ENCODE peak calls at places on chromosome 4, in four cellular contexts. D, L, R and K are unnamed samples.

GRCh38 chr4:10077101-10077491 is 39.5 kb downstream of the WDR1 start:
- DNase-seq in D (no peak), L (no peak), R (peak; percentile 10), K (no peak)

GRCh38 chr4:29277381-29277780 is 1442.8 kb upstream of the PCDH7 start:
- DNase-seq in D (no peak), L (no peak), R (no peak), K (no peak)

GRCh38 chr4:4941741-4942140 is 77.5 kb downstream of the CYTL1 start:
- DNase-seq in R (no peak), D (no peak), L (no peak), K (no peak)

GRCh38 chr4:44629280-44629866 is 22.1 kb downstream of the YIPF7 start:
- DNase-seq in D (peak; percentile 12), R (peak; percentile 45), L (peak; percentile 15), K (peak; percentile 41)

GRCh38 chr4:54550415-54551171 is 107.2 kb upstream of the KIT start:
- DNase-seq in D (no peak), L (no peak), R (no peak), K (no peak)

GRCh38 chr4:79364048-79364447 is 38.2 kb upstream of the NAA11 start:
- DNase-seq in D (no peak), R (no peak), L (no peak), K (no peak)

GRCh38 chr4:158783775-158784174 is 14.9 kb downstream of the FNIP2 start:
- DNase-seq in L (no peak), R (no peak), D (no peak), K (no peak)

GRCh38 chr4:1603413-1604135 is 80.5 kb downstream of the FAM53A start:
- DNase-seq in R (no peak), L (no peak), D (no peak), K (no peak)

GRCh38 chr4:38310446-38311043 is 350.3 kb downstream of the PTTG2 start:
- DNase-seq in R (no peak), L (no peak), D (peak; percentile 97), K (no peak)

GRCh38 chr4:109046549-109047171 is 255.8 kb downstream of the COL25A1 start:
- DNase-seq in L (no peak), D (no peak), R (no peak), K (peak; percentile 0)

GRCh38 chr4:105996845-105997244 is 101.6 kb downstream of the NPNT start:
- DNase-seq in R (peak; percentile 53), D (no peak), L (no peak), K (no peak)

GRCh38 chr4:11130195-11130975 is 298.3 kb downstream of the HS3ST1 start:
- DNase-seq in R (no peak), D (no peak), L (no peak), K (no peak)

GRCh38 chr4:74665346-74665745 is 129.0 kb downstream of the BTC start:
- DNase-seq in L (no peak), D (no peak), R (no peak), K (no peak)

GRCh38 chr4:76866641-76867040 is 31.3 kb downstream of the SOWAHB start:
- DNase-seq in D (no peak), R (no peak), L (no peak), K (no peak)

GRCh38 chr4:186204103-186204559 is 12.8 kb downstream of the CYP4V2 start:
- DNase-seq in R (peak; percentile 42), D (no peak), L (no peak), K (no peak)

GRCh38 chr4:159071178-159071968 is 31.5 kb upstream of the RAPGEF2 start:
- DNase-seq in L (no peak), D (no peak), R (no peak), K (peak; percentile 74)

GRCh38 chr4:156103306-156103705 is 149.6 kb upstream of the CTSO start:
- DNase-seq in D (no peak), L (no peak), R (no peak), K (no peak)

GRCh38 chr4:168384437-168385141 is 66.0 kb upstream of the DDX60 start:
- DNase-seq in L (no peak), R (no peak), D (no peak), K (no peak)

GRCh38 chr4:2078584-2078983 is 19.5 kb downstream of the NAT8L start:
- DNase-seq in L (no peak), D (no peak), R (no peak), K (no peak)

GRCh38 chr4:182144621-182145359 is 98.4 kb upstream of the TENM3 start:
- DNase-seq in D (no peak), R (no peak), L (no peak), K (no peak)

GRCh38 chr4:75025432-75025831 is 92.5 kb downstream of the PARM1 start:
- DNase-seq in L (no peak), R (no peak), D (no peak), K (no peak)

GRCh38 chr4:126850286-126850685 is 782.5 kb upstream of the INTU start:
- DNase-seq in D (no peak), L (peak; percentile 38), R (peak; percentile 68), K (no peak)

GRCh38 chr4:98838977-98839618 is 89.8 kb downstream of the EIF4E start:
- DNase-seq in L (no peak), R (peak; percentile 24), D (no peak), K (no peak)

GRCh38 chr4:43223820-43224219 is 331.3 kb downstream of the GRXCR1 start:
- DNase-seq in D (no peak), R (no peak), L (no peak), K (no peak)

GRCh38 chr4:1305781-1306455 is 16.2 kb downstream of the MAEA start:
- DNase-seq in L (no peak), R (no peak), D (no peak), K (no peak)

GRCh38 chr4:153084939-153085630 is 119.2 kb upstream of the TRIM2 start:
- DNase-seq in R (peak; percentile 79), D (peak; percentile 37), L (peak; percentile 43), K (no peak)
- TF ChIP-seq CHD4 in R (no peak), D (no peak), L (no peak), K (no peak)

DNA sequence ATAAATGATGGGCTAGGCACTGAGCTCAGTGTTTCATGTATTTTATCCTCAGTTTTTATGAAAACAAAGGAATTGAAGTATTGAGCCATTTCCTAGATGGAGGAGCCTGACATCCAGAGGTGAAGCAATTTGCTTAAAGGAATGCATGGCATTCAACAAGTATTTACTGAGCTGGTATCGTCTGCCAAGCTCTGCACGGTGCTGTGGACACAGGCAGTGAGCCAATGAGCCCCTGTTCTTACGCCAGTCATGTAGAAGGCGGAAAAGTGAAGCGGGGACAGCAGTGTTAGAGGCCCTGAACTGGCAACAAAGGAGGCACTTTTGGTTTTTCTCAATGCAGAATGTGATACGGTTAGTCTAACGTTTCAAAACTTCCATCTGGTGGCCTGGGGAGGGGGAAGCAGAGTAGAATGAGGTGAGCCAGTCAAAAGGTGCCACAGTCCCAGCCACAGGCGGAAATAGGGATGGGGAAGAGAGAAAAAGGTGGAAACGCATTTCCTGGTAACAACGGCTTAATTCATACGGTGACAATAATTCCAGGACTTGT is 134.1 kb downstream of the AFAP1 start:
- DNase-seq in D (no peak), R (no peak), L (peak; percentile 54), K (peak; percentile 96)
- TF ChIP-seq CHD4 in D (no peak), R (no peak), L (no peak), K (no peak)

GRCh38 chr4:48651869-48652447 is 128.1 kb downstream of the FRYL start:
- DNase-seq in R (no peak), D (no peak), L (no peak), K (no peak)

GRCh38 chr4:48649505-48649904 is 130.6 kb downstream of the FRYL start:
- DNase-seq in R (no peak), L (no peak), D (no peak), K (no peak)

GRCh38 chr4:48654015-48654664 is 125.9 kb downstream of the FRYL start:
- DNase-seq in L (no peak), D (no peak), R (no peak), K (no peak)

GRCh38 chr4:48653217-48654014 is 126.7 kb downstream of the FRYL start:
- DNase-seq in R (no peak), L (no peak), D (no peak), K (no peak)
- TF ChIP-seq CHD4 in R (peak; percentile 29), L (no peak), D (no peak), K (no peak)

GRCh38 chr4:128803783-128804182 is 5.7 kb upstream of the JADE1 start:
- DNase-seq in L (no peak), R (no peak), D (no peak), K (no peak)
- TF ChIP-seq CHD4 in L (no peak), R (no peak), D (no peak), K (no peak)

GRCh38 chr4:150280081-150280950 is 202.1 kb downstream of the DCLK2 start:
- DNase-seq in R (no peak), D (no peak), L (no peak), K (no peak)
- TF ChIP-seq CHD4 in R (no peak), D (no peak), L (no peak), K (no peak)

GRCh38 chr4:15488658-15489470 is 19.2 kb downstream of the CC2D2A start:
- DNase-seq in D (no peak), R (no peak), L (no peak), K (no peak)
- TF ChIP-seq CHD4 in D (no peak), R (no peak), L (no peak), K (no peak)